ENCODE peak calls at places on chromosomes 7 and 10, in seven cellular contexts. F, Z, N, K, B, L and C are unnamed samples.

GRCh38 chr10:80453392-80453714 is 757 bp upstream of the TSPAN14 start:
- DNase-seq in N (no peak), Z (no peak), K (no peak), L (no peak), B (no peak), F (peak; percentile 37), C (peak; percentile 62)

GRCh38 chr10:69279110-69279509 is 814 bp downstream of the HK1 start:
- DNase-seq in K (no peak), B (no peak), N (no peak), L (no peak), Z (no peak), F (no peak), C (no peak)

GRCh38 chr10:86361134-86362128 is 5.2 kb downstream of the GRID1 start:
- DNase-seq in K (no peak), L (no peak), F (peak; percentile 46), N (no peak), B (no peak), Z (peak; percentile 14), C (no peak)

GRCh38 chr7:84190016-84190705 is 4.4 kb downstream of the SEMA3A start:
- DNase-seq in F (no peak), N (no peak), L (no peak), K (no peak), B (no peak), Z (no peak), C (no peak)

GRCh38 chr7:23347682-23348180 is 48.6 kb downstream of the MALSU1 start:
- DNase-seq in L (peak; percentile 75), K (no peak), N (peak; percentile 37), F (no peak), B (no peak), Z (no peak), C (no peak)

GRCh38 chr7:69018200-69018599 is 580.1 kb upstream of the AUTS2 start:
- DNase-seq in Z (no peak), F (no peak), K (no peak), L (peak; percentile 14), B (no peak), N (peak; percentile 61), C (peak; percentile 13)

GRCh38 chr7:73342645-73343044 is 14.7 kb downstream of the FKBP6 start:
- DNase-seq in B (no peak), L (peak; percentile 80), Z (no peak), K (no peak), F (no peak), N (peak; percentile 93), C (peak; percentile 81)

GRCh38 chr7:155545348-155545747 is 1.0 kb downstream of the CNPY1 start:
- DNase-seq in B (no peak), N (no peak), K (no peak), L (no peak), F (no peak), Z (no peak), C (peak; percentile 77)

GRCh38 chr7:30028749-30029635 is 780 bp downstream of the PLEKHA8 start:
- DNase-seq in N (peak; percentile 87), F (peak; percentile 87), B (peak; percentile 6), L (peak; percentile 43), Z (peak; percentile 75), K (peak; percentile 63), C (peak; percentile 78)

GRCh38 chr7:134783294-134784069 is 4.0 kb downstream of the CALD1 start:
- DNase-seq in L (no peak), Z (no peak), F (no peak), N (peak; percentile 77), B (no peak), K (no peak), C (no peak)

GRCh38 chr10:9091515-9092093 is 1037.1 kb downstream of the GATA3 start:
- DNase-seq in L (no peak), N (no peak), Z (no peak), K (no peak), B (no peak), F (no peak), C (no peak)

GRCh38 chr10:67861750-67862460 is 22.6 kb upstream of the SIRT1 start:
- DNase-seq in B (no peak), F (no peak), Z (no peak), N (peak; percentile 82), L (no peak), K (no peak), C (peak; percentile 61)

GRCh38 chr10:110076559-110077318 is 69.0 kb downstream of the ADD3 start:
- DNase-seq in Z (no peak), F (no peak), N (no peak), K (peak; percentile 66), L (peak; percentile 99), B (no peak), C (no peak)

GRCh38 chr7:28296571-28297483 is 115.5 kb upstream of the CREB5 start:
- DNase-seq in F (no peak), Z (no peak), K (peak; percentile 27), N (peak; percentile 82), L (peak; percentile 54), B (peak; percentile 40), C (no peak)

GRCh38 chr7:40530292-40530691 is 395.5 kb downstream of the SUGCT start:
- DNase-seq in F (no peak), B (no peak), Z (no peak), L (no peak), K (no peak), N (no peak), C (no peak)

GRCh38 chr7:151243411-151244155 is 4.9 kb downstream of the SMARCD3 start:
- DNase-seq in K (no peak), F (peak; percentile 37), B (no peak), L (no peak), Z (peak; percentile 41), N (no peak), C (peak; percentile 66)

GRCh38 chr7:27933691-27934565 is 194.0 kb downstream of the TAX1BP1 start:
- DNase-seq in F (no peak), K (no peak), B (no peak), Z (no peak), L (peak; percentile 9), N (peak; percentile 79), C (peak; percentile 57)

GRCh38 chr10:113945075-113945686 is 90.7 kb downstream of the NHLRC2 start:
- DNase-seq in K (peak; percentile 68), Z (no peak), F (no peak), B (no peak), N (peak; percentile 53), L (peak; percentile 36), C (no peak)

GRCh38 chr7:12062062-12062461 is 149.0 kb upstream of the TMEM106B start:
- DNase-seq in B (no peak), Z (no peak), K (no peak), F (no peak), N (peak; percentile 16), L (peak; percentile 8), C (no peak)

GRCh38 chr7:134712196-134712595 is 65.5 kb downstream of the BPGM start:
- DNase-seq in K (no peak), F (no peak), N (no peak), Z (no peak), B (no peak), L (no peak), C (no peak)

GRCh38 chr7:90594791-90595317 is 1.3 kb upstream of the CDK14 start:
- DNase-seq in N (peak; percentile 92), B (no peak), L (peak; percentile 86), Z (no peak), K (no peak), F (no peak), C (peak; percentile 59)

GRCh38 chr10:20593649-20594048 is 303.5 kb downstream of the NEBL start:
- DNase-seq in B (no peak), L (peak; percentile 30), N (peak; percentile 27), Z (no peak), K (no peak), F (no peak), C (no peak)

GRCh38 chr7:24764972-24765744 is 7.9 kb upstream of the GSDME start:
- DNase-seq in B (no peak), F (no peak), Z (no peak), L (peak; percentile 48), K (no peak), N (no peak), C (no peak)

GRCh38 chr10:106711313-106711906 is 453.1 kb downstream of the SORCS1 start:
- DNase-seq in L (peak; percentile 31), N (peak; percentile 81), Z (peak; percentile 52), K (peak; percentile 59), B (no peak), F (no peak), C (peak; percentile 66)

GRCh38 chr7:152014722-152015121 is 10.8 kb upstream of the GALNT11 start:
- DNase-seq in K (no peak), L (no peak), Z (no peak), F (no peak), N (no peak), B (no peak), C (no peak)

GRCh38 chr10:97788552-97789442 is 17.0 kb upstream of the SFRP5 start:
- DNase-seq in N (peak; percentile 91), B (no peak), L (peak; percentile 59), F (peak; percentile 75), K (peak; percentile 67), Z (no peak), C (peak; percentile 64)

GRCh38 chr10:123523833-123524232 is 142.3 kb upstream of the GPR26 start:
- DNase-seq in B (no peak), Z (no peak), K (no peak), F (no peak), L (no peak), N (no peak), C (no peak)

GRCh38 chr10:48604408-48605263 is at the start of gene ARHGAP22:
- DNase-seq in F (no peak), K (peak; percentile 58), L (peak; percentile 43), B (no peak), N (no peak), Z (peak; percentile 76), C (peak; percentile 95)
- H3K4me3 ChIP-seq in F (peak within 1 kb of the TSS; percentile 42), K (peak within 1 kb of the TSS; percentile 29), L (peak within 1 kb of the TSS; percentile 16), B (no peak within 1 kb of the TSS), N (no peak within 1 kb of the TSS), Z (peak within 1 kb of the TSS; percentile 56), C (peak within 1 kb of the TSS; percentile 20)

DNA sequence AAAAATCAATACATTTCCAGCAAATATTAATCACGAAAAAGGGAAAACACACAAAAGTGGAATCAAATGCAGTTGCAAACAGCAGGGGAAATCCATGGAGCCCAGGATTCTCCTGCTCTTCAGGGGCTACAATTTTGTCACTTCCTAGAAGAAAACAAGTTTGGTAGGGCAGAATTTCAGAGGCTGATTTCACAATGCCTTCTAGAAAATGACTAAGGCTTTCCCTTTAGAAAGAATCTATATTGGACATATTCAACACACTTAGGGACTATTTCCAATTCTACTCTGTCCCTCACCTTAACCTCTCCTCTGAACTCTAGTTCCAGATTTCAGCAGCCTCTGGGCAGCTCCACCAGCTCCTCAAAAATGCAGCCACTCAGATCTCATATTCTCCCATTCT is 111.3 kb downstream of the HECTD2 start:
- DNase-seq in K (no peak), L (peak; percentile 49), N (no peak), F (no peak), B (no peak), Z (no peak), C (no peak)
- H3K36me3 ChIP-seq in K (no peaks in the 10 kb centered on the region), L (no peaks in the 10 kb centered on the region), N (no peaks in the 10 kb centered on the region), F (no peaks in the 10 kb centered on the region), B (no peaks in the 10 kb centered on the region), Z (no peaks in the 10 kb centered on the region), C (no peaks in the 10 kb centered on the region)

GRCh38 chr10:43452356-43452914 is 15.5 kb downstream of the ZNF487 start:
- DNase-seq in N (no peak), Z (no peak), F (no peak), L (no peak), K (no peak), B (no peak), C (no peak)
- H3K4me3 ChIP-seq in N (no peak overlapping the region), Z (no peak overlapping the region), F (no peak overlapping the region), L (no peak overlapping the region), K (no peak overlapping the region), B (no peak overlapping the region), C (no peak overlapping the region)

GRCh38 chr10:73717564-73717963 is 19.7 kb upstream of the AGAP5 start:
- DNase-seq in K (no peak), L (no peak), B (no peak), N (no peak), F (no peak), Z (no peak), C (no peak)
- H3K36me3 ChIP-seq in K (no peaks in the 10 kb centered on the region), L (peaks cover 37% of the 10 kb centered on the region), B (peaks cover 22% of the 10 kb centered on the region), N (peaks cover 7% of the 10 kb centered on the region), F (peaks cover 46% of the 10 kb centered on the region), Z (peaks cover 3% of the 10 kb centered on the region), C (peaks cover 5% of the 10 kb centered on the region)